ENCODE peak calls at places on chromosomes 6 and 20, in six cellular contexts. B is fibroblast of lung; I is T-helper 2 cell; J is stimulated activated CD4-positive, alpha-beta T cell treated with anti-CD3 and anti-CD28 coated beads, Interleukin-1b, Interleukin-23, amount 100 ng/mL, for 24 hours; P is astrocyte of the cerebellum; A is progenitor cell of endocrine pancreas. Y is an unnamed sample.

GRCh38 chr6:108114861-108115597 is 40.5 kb upstream of the OSTM1 start:
- DNase-seq in I (no peak), A (peak; percentile 32), P (peak; percentile 51), J (no peak), B (peak; percentile 82), Y (peak; percentile 77)

GRCh38 chr20:59063358-59064213 is 21.0 kb upstream of the PRELID3B start:
- DNase-seq in J (no peak), B (peak; percentile 92), I (no peak), A (no peak), P (no peak), Y (no peak)

GRCh38 chr6:13695217-13695616 is 16.4 kb downstream of the RANBP9 start:
- DNase-seq in A (no peak), I (no peak), B (peak; percentile 49), P (no peak), J (no peak), Y (no peak)

GRCh38 chr6:99618649-99619408 is 12.2 kb downstream of the PRDM13 start:
- DNase-seq in B (no peak), J (no peak), I (no peak), P (no peak), A (no peak), Y (no peak)

GRCh38 chr6:149060985-149061760 is 256.3 kb upstream of the TAB2 start:
- DNase-seq in A (no peak), I (no peak), B (peak; percentile 82), J (no peak), P (no peak), Y (no peak)

GRCh38 chr6:128725271-128726233 is 157.4 kb upstream of the LAMA2 start:
- DNase-seq in A (peak; percentile 11), B (peak; percentile 52), J (peak; percentile 6), I (no peak), P (peak; percentile 38), Y (no peak)

GRCh38 chr6:149112976-149113375 is 204.5 kb upstream of the TAB2 start:
- DNase-seq in I (no peak), A (no peak), B (no peak), P (no peak), J (no peak), Y (no peak)

GRCh38 chr6:117976030-117976651 is 69.1 kb downstream of the SLC35F1 start:
- DNase-seq in P (peak; percentile 37), A (no peak), B (peak; percentile 41), J (no peak), I (no peak), Y (peak; percentile 7)

GRCh38 chr6:42729731-42730130 is 7.3 kb upstream of the PRPH2 start:
- DNase-seq in J (no peak), I (no peak), P (no peak), A (no peak), B (peak; percentile 71), Y (no peak)

GRCh38 chr6:83047065-83047754 is 18.4 kb downstream of the UBE3D start:
- DNase-seq in I (no peak), B (no peak), P (no peak), J (no peak), A (no peak), Y (no peak)

GRCh38 chr6:38156818-38157565 is 337.5 kb downstream of the ZFAND3 start:
- DNase-seq in I (no peak), J (no peak), P (no peak), A (no peak), B (no peak), Y (no peak)

GRCh38 chr6:1461207-1461606 is 71.8 kb downstream of the FOXF2 start:
- DNase-seq in A (no peak), J (no peak), I (no peak), P (peak; percentile 49), B (peak; percentile 95), Y (no peak)

GRCh38 chr6:12030993-12031550 is 19.0 kb downstream of the HIVEP1 start:
- DNase-seq in I (no peak), B (peak; percentile 57), A (no peak), P (no peak), J (no peak), Y (no peak)

GRCh38 chr20:37259031-37259430 is 2.6 kb downstream of the GHRH start:
- DNase-seq in J (no peak), A (no peak), I (no peak), B (no peak), P (no peak), Y (no peak)

GRCh38 chr6:137975058-137975940 is 108.2 kb downstream of the TNFAIP3 start:
- DNase-seq in J (no peak), P (no peak), A (no peak), B (peak; percentile 13), I (no peak), Y (no peak)

GRCh38 chr20:17810847-17811604 is 111.3 kb downstream of the BANF2 start:
- DNase-seq in B (no peak), A (no peak), I (no peak), J (no peak), P (no peak), Y (no peak)

GRCh38 chr6:38649744-38650143 is 10.0 kb upstream of the BTBD9 start:
- DNase-seq in A (no peak), J (no peak), P (no peak), I (no peak), B (no peak), Y (no peak)

GRCh38 chr20:58696411-58696961 is 3.9 kb downstream of the NPEPL1 start:
- DNase-seq in P (no peak), I (no peak), A (no peak), J (no peak), B (no peak), Y (no peak)

GRCh38 chr6:111487656-111488055 is 4.6 kb upstream of the REV3L start:
- DNase-seq in P (no peak), J (no peak), A (no peak), I (no peak), B (peak; percentile 74), Y (no peak)

GRCh38 chr6:47057830-47058540 is 15.9 kb upstream of the ADGRF1 start:
- DNase-seq in J (no peak), P (no peak), I (no peak), A (no peak), B (peak; percentile 93), Y (no peak)

GRCh38 chr6:157281570-157281969 is 41.7 kb downstream of the TMEM242 start:
- DNase-seq in I (no peak), J (no peak), B (no peak), A (no peak), P (no peak), Y (no peak)

GRCh38 chr6:127582777-127583462 is 5.9 kb downstream of the C6orf58 start:
- DNase-seq in I (no peak), B (peak; percentile 76), P (peak; percentile 42), A (no peak), J (no peak), Y (no peak)